ENCODE peak calls at places on chromosomes 16 and 17, in ten cellular contexts. One of them, this sample, is unnamed.

GRCh38 chr17:76138234-76138895 is 2.7 kb downstream of the FOXJ1 start:
- DNase-seq in PC-9: no peak
- DNase-seq in hypothalamus: peak
- DNase-seq in fibroblast of mammary gland: no peak
- DNase-seq in activated CD4-positive, CD25-positive, alpha-beta regulatory T cell treated with anti-CD3 and anti-CD28 coated beads, Interleukin-2, amount 50 U/mL, for 16 hours: no peak
- DNase-seq in iris pigment epithelial cell: no peak
- DNase-seq in globus pallidus: peak
- DNase-seq in Jurkat, Clone E6-1: no peak
- DNase-seq in AG09319: no peak
- DNase-seq in uterus: no peak
- DNase-seq in this sample: no peak

GRCh38 chr16:74438492-74438979 is 17.3 kb upstream of the CLEC18B start:
- DNase-seq in globus pallidus: no peak
- DNase-seq in uterus: no peak
- DNase-seq in fibroblast of mammary gland: no peak
- DNase-seq in PC-9: no peak
- DNase-seq in hypothalamus: no peak
- DNase-seq in Jurkat, Clone E6-1: peak
- DNase-seq in activated CD4-positive, CD25-positive, alpha-beta regulatory T cell treated with anti-CD3 and anti-CD28 coated beads, Interleukin-2, amount 50 U/mL, for 16 hours: no peak
- DNase-seq in AG09319: no peak
- DNase-seq in iris pigment epithelial cell: no peak
- DNase-seq in this sample: no peak

GRCh38 chr16:23155445-23156049 is 6.3 kb upstream of the USP31 start:
- DNase-seq in iris pigment epithelial cell: peak
- DNase-seq in fibroblast of mammary gland: peak
- DNase-seq in PC-9: no peak
- DNase-seq in hypothalamus: no peak
- DNase-seq in uterus: no peak
- DNase-seq in AG09319: no peak
- DNase-seq in activated CD4-positive, CD25-positive, alpha-beta regulatory T cell treated with anti-CD3 and anti-CD28 coated beads, Interleukin-2, amount 50 U/mL, for 16 hours: no peak
- DNase-seq in globus pallidus: no peak
- DNase-seq in Jurkat, Clone E6-1: no peak
- DNase-seq in this sample: no peak

GRCh38 chr16:67419931-67420330 is 3.7 kb upstream of the ZDHHC1 start:
- DNase-seq in uterus: no peak
- DNase-seq in hypothalamus: no peak
- DNase-seq in iris pigment epithelial cell: no peak
- DNase-seq in AG09319: no peak
- DNase-seq in fibroblast of mammary gland: no peak
- DNase-seq in Jurkat, Clone E6-1: no peak
- DNase-seq in globus pallidus: no peak
- DNase-seq in PC-9: no peak
- DNase-seq in activated CD4-positive, CD25-positive, alpha-beta regulatory T cell treated with anti-CD3 and anti-CD28 coated beads, Interleukin-2, amount 50 U/mL, for 16 hours: no peak
- DNase-seq in this sample: no peak

GRCh38 chr17:63853260-63853659 is 10.8 kb upstream of the SMARCD2 start:
- DNase-seq in Jurkat, Clone E6-1: no peak
- DNase-seq in PC-9: no peak
- DNase-seq in globus pallidus: no peak
- DNase-seq in AG09319: no peak
- DNase-seq in iris pigment epithelial cell: no peak
- DNase-seq in fibroblast of mammary gland: no peak
- DNase-seq in activated CD4-positive, CD25-positive, alpha-beta regulatory T cell treated with anti-CD3 and anti-CD28 coated beads, Interleukin-2, amount 50 U/mL, for 16 hours: no peak
- DNase-seq in uterus: no peak
- DNase-seq in hypothalamus: no peak
- DNase-seq in this sample: no peak

GRCh38 chr17:55601874-55602364 is 90.7 kb upstream of the SMIM36 start:
- DNase-seq in hypothalamus: no peak
- DNase-seq in globus pallidus: no peak
- DNase-seq in Jurkat, Clone E6-1: peak
- DNase-seq in fibroblast of mammary gland: peak
- DNase-seq in PC-9: no peak
- DNase-seq in AG09319: no peak
- DNase-seq in uterus: no peak
- DNase-seq in activated CD4-positive, CD25-positive, alpha-beta regulatory T cell treated with anti-CD3 and anti-CD28 coated beads, Interleukin-2, amount 50 U/mL, for 16 hours: no peak
- DNase-seq in iris pigment epithelial cell: peak
- DNase-seq in this sample: peak

GRCh38 chr16:72025404-72026114 is 17.0 kb downstream of the DHODH start:
- DNase-seq in activated CD4-positive, CD25-positive, alpha-beta regulatory T cell treated with anti-CD3 and anti-CD28 coated beads, Interleukin-2, amount 50 U/mL, for 16 hours: no peak
- DNase-seq in fibroblast of mammary gland: no peak
- DNase-seq in Jurkat, Clone E6-1: no peak
- DNase-seq in uterus: no peak
- DNase-seq in iris pigment epithelial cell: no peak
- DNase-seq in PC-9: no peak
- DNase-seq in globus pallidus: peak
- DNase-seq in AG09319: no peak
- DNase-seq in hypothalamus: peak
- DNase-seq in this sample: no peak

GRCh38 chr17:8384801-8385335 is 1.9 kb upstream of the RPL26 start:
- DNase-seq in uterus: no peak
- DNase-seq in activated CD4-positive, CD25-positive, alpha-beta regulatory T cell treated with anti-CD3 and anti-CD28 coated beads, Interleukin-2, amount 50 U/mL, for 16 hours: no peak
- DNase-seq in fibroblast of mammary gland: peak
- DNase-seq in hypothalamus: no peak
- DNase-seq in globus pallidus: no peak
- DNase-seq in Jurkat, Clone E6-1: no peak
- DNase-seq in PC-9: peak
- DNase-seq in AG09319: peak
- DNase-seq in iris pigment epithelial cell: peak
- DNase-seq in this sample: no peak

GRCh38 chr16:88630433-88630832 is 7.9 kb upstream of the IL17C start:
- DNase-seq in activated CD4-positive, CD25-positive, alpha-beta regulatory T cell treated with anti-CD3 and anti-CD28 coated beads, Interleukin-2, amount 50 U/mL, for 16 hours: no peak
- DNase-seq in fibroblast of mammary gland: no peak
- DNase-seq in iris pigment epithelial cell: no peak
- DNase-seq in hypothalamus: no peak
- DNase-seq in uterus: no peak
- DNase-seq in Jurkat, Clone E6-1: no peak
- DNase-seq in AG09319: no peak
- DNase-seq in PC-9: no peak
- DNase-seq in globus pallidus: no peak
- DNase-seq in this sample: no peak

GRCh38 chr17:47229535-47230443 is 20.6 kb downstream of the MYL4 start:
- DNase-seq in fibroblast of mammary gland: peak
- DNase-seq in activated CD4-positive, CD25-positive, alpha-beta regulatory T cell treated with anti-CD3 and anti-CD28 coated beads, Interleukin-2, amount 50 U/mL, for 16 hours: peak
- DNase-seq in Jurkat, Clone E6-1: peak
- DNase-seq in uterus: peak
- DNase-seq in hypothalamus: peak
- DNase-seq in PC-9: peak
- DNase-seq in iris pigment epithelial cell: peak
- DNase-seq in AG09319: peak
- DNase-seq in globus pallidus: peak
- DNase-seq in this sample: peak

GRCh38 chr17:16438557-16439302 is 23.4 kb downstream of the TRPV2 start:
- DNase-seq in Jurkat, Clone E6-1: peak
- DNase-seq in fibroblast of mammary gland: peak
- DNase-seq in PC-9: peak
- DNase-seq in activated CD4-positive, CD25-positive, alpha-beta regulatory T cell treated with anti-CD3 and anti-CD28 coated beads, Interleukin-2, amount 50 U/mL, for 16 hours: peak
- DNase-seq in iris pigment epithelial cell: peak
- DNase-seq in uterus: peak
- DNase-seq in hypothalamus: peak
- DNase-seq in AG09319: peak
- DNase-seq in globus pallidus: peak
- DNase-seq in this sample: peak

GRCh38 chr17:37220609-37220953 is 155.2 kb upstream of the C17orf78 start:
- DNase-seq in activated CD4-positive, CD25-positive, alpha-beta regulatory T cell treated with anti-CD3 and anti-CD28 coated beads, Interleukin-2, amount 50 U/mL, for 16 hours: no peak
- DNase-seq in hypothalamus: peak
- DNase-seq in globus pallidus: peak
- DNase-seq in PC-9: no peak
- DNase-seq in uterus: no peak
- DNase-seq in fibroblast of mammary gland: peak
- DNase-seq in Jurkat, Clone E6-1: no peak
- DNase-seq in iris pigment epithelial cell: peak
- DNase-seq in AG09319: no peak
- DNase-seq in this sample: peak

GRCh38 chr17:35865412-35866355 is 3.0 kb downstream of the HEATR9 start:
- DNase-seq in PC-9: no peak
- DNase-seq in AG09319: no peak
- DNase-seq in globus pallidus: no peak
- DNase-seq in activated CD4-positive, CD25-positive, alpha-beta regulatory T cell treated with anti-CD3 and anti-CD28 coated beads, Interleukin-2, amount 50 U/mL, for 16 hours: no peak
- DNase-seq in fibroblast of mammary gland: peak
- DNase-seq in hypothalamus: no peak
- DNase-seq in uterus: no peak
- DNase-seq in iris pigment epithelial cell: peak
- DNase-seq in Jurkat, Clone E6-1: no peak
- DNase-seq in this sample: no peak

GRCh38 chr16:30700491-30700890 is 1.5 kb downstream of the SRCAP start:
- DNase-seq in globus pallidus: no peak
- DNase-seq in activated CD4-positive, CD25-positive, alpha-beta regulatory T cell treated with anti-CD3 and anti-CD28 coated beads, Interleukin-2, amount 50 U/mL, for 16 hours: no peak
- DNase-seq in PC-9: no peak
- DNase-seq in Jurkat, Clone E6-1: no peak
- DNase-seq in iris pigment epithelial cell: peak
- DNase-seq in AG09319: no peak
- DNase-seq in fibroblast of mammary gland: peak
- DNase-seq in hypothalamus: peak
- DNase-seq in uterus: no peak
- DNase-seq in this sample: no peak

GRCh38 chr17:38904892-38905291 is 20.5 kb upstream of the LASP1NB start:
- DNase-seq in Jurkat, Clone E6-1: no peak
- DNase-seq in activated CD4-positive, CD25-positive, alpha-beta regulatory T cell treated with anti-CD3 and anti-CD28 coated beads, Interleukin-2, amount 50 U/mL, for 16 hours: no peak
- DNase-seq in uterus: no peak
- DNase-seq in fibroblast of mammary gland: no peak
- DNase-seq in iris pigment epithelial cell: no peak
- DNase-seq in hypothalamus: no peak
- DNase-seq in PC-9: no peak
- DNase-seq in AG09319: no peak
- DNase-seq in globus pallidus: no peak
- DNase-seq in this sample: no peak

GRCh38 chr17:10123093-10123492 is 75.3 kb downstream of the GAS7 start:
- DNase-seq in AG09319: no peak
- DNase-seq in hypothalamus: no peak
- DNase-seq in Jurkat, Clone E6-1: no peak
- DNase-seq in globus pallidus: no peak
- DNase-seq in iris pigment epithelial cell: no peak
- DNase-seq in uterus: no peak
- DNase-seq in PC-9: no peak
- DNase-seq in fibroblast of mammary gland: no peak
- DNase-seq in activated CD4-positive, CD25-positive, alpha-beta regulatory T cell treated with anti-CD3 and anti-CD28 coated beads, Interleukin-2, amount 50 U/mL, for 16 hours: no peak
- DNase-seq in this sample: no peak

GRCh38 chr16:86158688-86159360 is 259.9 kb downstream of the IRF8 start:
- DNase-seq in globus pallidus: no peak
- DNase-seq in uterus: no peak
- DNase-seq in PC-9: no peak
- DNase-seq in hypothalamus: no peak
- DNase-seq in Jurkat, Clone E6-1: no peak
- DNase-seq in AG09319: no peak
- DNase-seq in fibroblast of mammary gland: no peak
- DNase-seq in iris pigment epithelial cell: no peak
- DNase-seq in activated CD4-positive, CD25-positive, alpha-beta regulatory T cell treated with anti-CD3 and anti-CD28 coated beads, Interleukin-2, amount 50 U/mL, for 16 hours: no peak
- DNase-seq in this sample: no peak

GRCh38 chr17:64781013-64781392 is 118.9 kb upstream of the SMURF2 start:
- DNase-seq in iris pigment epithelial cell: no peak
- DNase-seq in fibroblast of mammary gland: no peak
- DNase-seq in Jurkat, Clone E6-1: no peak
- DNase-seq in globus pallidus: no peak
- DNase-seq in activated CD4-positive, CD25-positive, alpha-beta regulatory T cell treated with anti-CD3 and anti-CD28 coated beads, Interleukin-2, amount 50 U/mL, for 16 hours: no peak
- DNase-seq in PC-9: peak
- DNase-seq in hypothalamus: no peak
- DNase-seq in AG09319: no peak
- DNase-seq in uterus: no peak
- DNase-seq in this sample: peak

GRCh38 chr16:71894229-71894920 is 956 bp upstream of the IST1 start:
- DNase-seq in iris pigment epithelial cell: peak
- DNase-seq in activated CD4-positive, CD25-positive, alpha-beta regulatory T cell treated with anti-CD3 and anti-CD28 coated beads, Interleukin-2, amount 50 U/mL, for 16 hours: no peak
- DNase-seq in Jurkat, Clone E6-1: peak
- DNase-seq in AG09319: no peak
- DNase-seq in fibroblast of mammary gland: peak
- DNase-seq in globus pallidus: peak
- DNase-seq in hypothalamus: peak
- DNase-seq in uterus: peak
- DNase-seq in PC-9: peak
- DNase-seq in this sample: peak

GRCh38 chr17:82134101-82134500 is 36.1 kb upstream of the FASN start:
- DNase-seq in iris pigment epithelial cell: no peak
- DNase-seq in uterus: no peak
- DNase-seq in PC-9: no peak
- DNase-seq in Jurkat, Clone E6-1: no peak
- DNase-seq in activated CD4-positive, CD25-positive, alpha-beta regulatory T cell treated with anti-CD3 and anti-CD28 coated beads, Interleukin-2, amount 50 U/mL, for 16 hours: no peak
- DNase-seq in AG09319: no peak
- DNase-seq in fibroblast of mammary gland: peak
- DNase-seq in globus pallidus: no peak
- DNase-seq in hypothalamus: no peak
- DNase-seq in this sample: no peak

GRCh38 chr17:21689604-21690003 is 2.7 kb upstream of the KCNJ18 start:
- DNase-seq in globus pallidus: no peak
- DNase-seq in uterus: peak
- DNase-seq in fibroblast of mammary gland: peak
- DNase-seq in iris pigment epithelial cell: no peak
- DNase-seq in PC-9: peak
- DNase-seq in AG09319: peak
- DNase-seq in hypothalamus: no peak
- DNase-seq in activated CD4-positive, CD25-positive, alpha-beta regulatory T cell treated with anti-CD3 and anti-CD28 coated beads, Interleukin-2, amount 50 U/mL, for 16 hours: no peak
- DNase-seq in Jurkat, Clone E6-1: no peak
- DNase-seq in this sample: peak

GRCh38 chr17:28878981-28879380 is 18.6 kb downstream of the FLOT2 start:
- DNase-seq in uterus: no peak
- DNase-seq in AG09319: no peak
- DNase-seq in hypothalamus: no peak
- DNase-seq in PC-9: peak
- DNase-seq in iris pigment epithelial cell: peak
- DNase-seq in fibroblast of mammary gland: peak
- DNase-seq in activated CD4-positive, CD25-positive, alpha-beta regulatory T cell treated with anti-CD3 and anti-CD28 coated beads, Interleukin-2, amount 50 U/mL, for 16 hours: no peak
- DNase-seq in globus pallidus: no peak
- DNase-seq in Jurkat, Clone E6-1: no peak
- DNase-seq in this sample: peak

GRCh38 chr16:11538880-11539279 is 47.8 kb downstream of the LITAF start:
- DNase-seq in globus pallidus: no peak
- DNase-seq in activated CD4-positive, CD25-positive, alpha-beta regulatory T cell treated with anti-CD3 and anti-CD28 coated beads, Interleukin-2, amount 50 U/mL, for 16 hours: no peak
- DNase-seq in iris pigment epithelial cell: no peak
- DNase-seq in fibroblast of mammary gland: no peak
- DNase-seq in hypothalamus: no peak
- DNase-seq in AG09319: no peak
- DNase-seq in PC-9: no peak
- DNase-seq in uterus: no peak
- DNase-seq in Jurkat, Clone E6-1: no peak
- DNase-seq in this sample: no peak

GRCh38 chr17:77721823-77722160 is 236.7 kb upstream of the TNRC6C start:
- DNase-seq in hypothalamus: no peak
- DNase-seq in AG09319: no peak
- DNase-seq in uterus: no peak
- DNase-seq in PC-9: no peak
- DNase-seq in globus pallidus: no peak
- DNase-seq in fibroblast of mammary gland: no peak
- DNase-seq in activated CD4-positive, CD25-positive, alpha-beta regulatory T cell treated with anti-CD3 and anti-CD28 coated beads, Interleukin-2, amount 50 U/mL, for 16 hours: no peak
- DNase-seq in Jurkat, Clone E6-1: no peak
- DNase-seq in iris pigment epithelial cell: no peak
- DNase-seq in this sample: peak

GRCh38 chr16:86965331-86965730 is 351.9 kb downstream of the C16orf95 start:
- DNase-seq in PC-9: no peak
- DNase-seq in fibroblast of mammary gland: no peak
- DNase-seq in hypothalamus: no peak
- DNase-seq in AG09319: no peak
- DNase-seq in activated CD4-positive, CD25-positive, alpha-beta regulatory T cell treated with anti-CD3 and anti-CD28 coated beads, Interleukin-2, amount 50 U/mL, for 16 hours: no peak
- DNase-seq in Jurkat, Clone E6-1: no peak
- DNase-seq in uterus: no peak
- DNase-seq in globus pallidus: no peak
- DNase-seq in iris pigment epithelial cell: no peak
- DNase-seq in this sample: no peak

GRCh38 chr16:4246777-4247476 is 5.0 kb upstream of the SRL start:
- DNase-seq in AG09319: no peak
- DNase-seq in globus pallidus: no peak
- DNase-seq in hypothalamus: no peak
- DNase-seq in activated CD4-positive, CD25-positive, alpha-beta regulatory T cell treated with anti-CD3 and anti-CD28 coated beads, Interleukin-2, amount 50 U/mL, for 16 hours: no peak
- DNase-seq in PC-9: no peak
- DNase-seq in fibroblast of mammary gland: no peak
- DNase-seq in uterus: no peak
- DNase-seq in Jurkat, Clone E6-1: peak
- DNase-seq in iris pigment epithelial cell: no peak
- DNase-seq in this sample: no peak

GRCh38 chr17:28053725-28054124 is 11.2 kb downstream of the NLK start:
- DNase-seq in activated CD4-positive, CD25-positive, alpha-beta regulatory T cell treated with anti-CD3 and anti-CD28 coated beads, Interleukin-2, amount 50 U/mL, for 16 hours: no peak
- DNase-seq in globus pallidus: no peak
- DNase-seq in fibroblast of mammary gland: no peak
- DNase-seq in hypothalamus: no peak
- DNase-seq in AG09319: no peak
- DNase-seq in iris pigment epithelial cell: no peak
- DNase-seq in PC-9: no peak
- DNase-seq in uterus: no peak
- DNase-seq in Jurkat, Clone E6-1: no peak
- DNase-seq in this sample: no peak

GRCh38 chr17:60390223-60390622 is 1.7 kb downstream of the USP32 start:
- DNase-seq in activated CD4-positive, CD25-positive, alpha-beta regulatory T cell treated with anti-CD3 and anti-CD28 coated beads, Interleukin-2, amount 50 U/mL, for 16 hours: no peak
- DNase-seq in AG09319: no peak
- DNase-seq in PC-9: no peak
- DNase-seq in globus pallidus: peak
- DNase-seq in iris pigment epithelial cell: peak
- DNase-seq in Jurkat, Clone E6-1: no peak
- DNase-seq in hypothalamus: no peak
- DNase-seq in uterus: no peak
- DNase-seq in fibroblast of mammary gland: peak
- DNase-seq in this sample: no peak

This sample was measured in NCI-H2171 treated with DMSO at 0.1 percent for 48 hours.